ENCODE peak calls at places on chromosomes 6 and 20, in seven cellular contexts. S, T, K, O, D, J and F are unnamed samples.

GRCh38 chr20:20130399-20130798 is 78.1 kb downstream of the CFAP61 start:
- DNase-seq in O (no peak), S (no peak), K (peak), D (no peak), T (no peak), J (peak), F (peak)

GRCh38 chr6:36984581-36985383 is 1.2 kb downstream of the MTCH1 start:
- DNase-seq in O (peak), J (peak), S (peak), K (peak), T (peak), D (peak), F (peak)

GRCh38 chr6:46221221-46221793 is 50.5 kb upstream of the ENPP5 start:
- DNase-seq in D (peak), O (no peak), J (no peak), K (peak), T (no peak), S (peak), F (no peak)

GRCh38 chr6:154555075-154555677 is 44.7 kb upstream of the CNKSR3 start:
- DNase-seq in S (peak), O (no peak), J (no peak), T (no peak), K (peak), D (peak), F (no peak)

GRCh38 chr6:39543117-39543516 is 182.1 kb downstream of the KIF6 start:
- DNase-seq in J (no peak), K (no peak), D (peak), O (peak), T (peak), S (peak), F (no peak)

GRCh38 chr6:152201134-152201533 is 393.7 kb downstream of the ESR1 start:
- DNase-seq in D (no peak), J (no peak), O (no peak), K (no peak), T (no peak), S (no peak), F (no peak)

GRCh38 chr6:10413850-10414765 is 766 bp downstream of the TFAP2A start:
- DNase-seq in S (peak), J (peak), K (peak), D (no peak), T (no peak), O (no peak), F (no peak)

GRCh38 chr6:36720251-36721141 is 22.9 kb downstream of the RAB44 start:
- DNase-seq in S (no peak), T (no peak), D (no peak), K (no peak), J (no peak), O (no peak), F (no peak)

GRCh38 chr6:39831701-39832100 is 39.5 kb downstream of the DAAM2 start:
- DNase-seq in T (no peak), S (no peak), K (no peak), O (no peak), D (no peak), J (no peak), F (no peak)

GRCh38 chr6:67629268-67629667 is 1005.8 kb upstream of the ADGRB3 start:
- DNase-seq in J (no peak), T (no peak), K (no peak), D (peak), O (no peak), S (peak), F (no peak)

GRCh38 chr6:42075159-42075838 is 25.0 kb downstream of the TAF8 start:
- DNase-seq in K (peak), S (peak), O (peak), D (peak), T (peak), J (peak), F (peak)

GRCh38 chr6:121584591-121585369 is 149.3 kb downstream of the GJA1 start:
- DNase-seq in K (no peak), S (peak), T (no peak), J (no peak), O (no peak), D (peak), F (no peak)

GRCh38 chr6:98323605-98324004 is 510.8 kb upstream of the POU3F2 start:
- DNase-seq in J (no peak), S (no peak), D (no peak), K (no peak), T (no peak), O (no peak), F (no peak)

GRCh38 chr6:149855040-149855654 is 9.0 kb downstream of the LRP11 start:
- DNase-seq in K (no peak), T (no peak), S (peak), J (no peak), O (no peak), D (peak), F (no peak)

GRCh38 chr6:160238234-160238633 is 20.4 kb downstream of the SLC22A2 start:
- DNase-seq in T (no peak), O (no peak), J (no peak), S (no peak), K (no peak), D (no peak), F (no peak)

GRCh38 chr6:169427856-169428255 is 174.2 kb upstream of the THBS2 start:
- DNase-seq in S (peak), K (peak), T (no peak), D (peak), J (no peak), O (peak), F (no peak)

GRCh38 chr20:53500651-53501050 is 93.0 kb downstream of the ZNF217 start:
- DNase-seq in O (no peak), J (no peak), K (no peak), D (no peak), T (no peak), S (no peak), F (no peak)

GRCh38 chr20:9602834-9603173 is 88.4 kb downstream of the LAMP5 start:
- DNase-seq in S (no peak), K (no peak), J (peak), D (no peak), T (no peak), O (no peak), F (no peak)

GRCh38 chr20:33415948-33416347 is 14.6 kb upstream of the CDK5RAP1 start:
- DNase-seq in J (peak), D (peak), K (peak), S (peak), T (peak), O (peak), F (peak)

GRCh38 chr20:52493177-52493711 is 301.7 kb upstream of the ZFP64 start:
- DNase-seq in K (no peak), T (no peak), J (no peak), D (peak), O (no peak), S (peak), F (peak)

GRCh38 chr6:136921936-136922679 is at the start of gene SLC35D3:
- DNase-seq in D (no peak), J (peak), T (no peak), S (peak), O (no peak), K (peak), F (peak)

GRCh38 chr6:129709451-129709908 is 497 bp downstream of the ARHGAP18 start:
- DNase-seq in D (peak), J (no peak), O (peak), S (peak), K (no peak), T (no peak), F (no peak)

GRCh38 chr6:158958504-158959386 is 41.3 kb downstream of the RSPH3 start:
- DNase-seq in S (no peak), J (no peak), D (no peak), T (no peak), K (no peak), O (no peak), F (no peak)

GRCh38 chr6:85404497-85405174 is 45.2 kb upstream of the NT5E start:
- DNase-seq in D (peak), J (no peak), O (no peak), K (no peak), S (peak), T (no peak), F (no peak)

GRCh38 chr20:24782801-24783630 is 166.1 kb upstream of the CST7 start:
- DNase-seq in S (no peak), T (no peak), K (no peak), D (no peak), O (no peak), J (peak), F (peak)

GRCh38 chr20:25867776-25868649 is 171.4 kb upstream of the ZNF337 start:
- DNase-seq in D (peak), J (no peak), K (peak), O (peak), S (peak), T (peak), F (peak)
- H3K4me3 ChIP-seq in D (peak), J (no peak), K (peak), O (peak), S (peak), T (peak), F (peak)

DNA sequence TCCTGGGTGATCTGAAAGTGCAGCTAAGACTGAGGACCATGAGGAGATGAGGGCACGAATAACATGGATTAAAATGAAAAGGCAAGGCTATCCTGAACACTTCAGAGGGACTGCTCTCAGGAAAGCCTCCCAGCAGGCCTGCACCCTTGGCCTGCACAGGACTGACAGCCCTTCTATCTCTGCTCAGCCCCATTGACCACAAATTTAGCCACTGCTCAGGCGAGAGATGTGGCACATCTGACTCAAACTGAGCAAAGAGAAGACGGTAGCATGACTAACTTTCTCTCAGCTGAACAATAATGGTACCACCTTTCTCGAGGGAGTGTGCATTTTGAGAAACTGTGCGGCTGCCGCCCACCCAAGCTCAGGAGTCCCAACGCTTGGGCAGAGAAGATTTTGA is 257.5 kb downstream of the ADGB start:
- DNase-seq in T (no peak), K (no peak), O (no peak), D (no peak), J (no peak), S (no peak), F (no peak)
- H3K4me3 ChIP-seq in T (no peak), K (no peak), O (no peak), D (no peak), J (no peak), S (no peak), F (no peak)

GRCh38 chr20:62305149-62305764 is 2.5 kb downstream of the ADRM1 start:
- DNase-seq in K (peak), J (peak), S (no peak), O (no peak), T (no peak), D (no peak), F (no peak)
- H3K4me3 ChIP-seq in K (no peak), J (no peak), S (no peak), O (no peak), T (no peak), D (no peak), F (peak)

GRCh38 chr20:62794007-62794724 is 2.1 kb upstream of the MRGBP start:
- DNase-seq in T (peak), S (peak), K (peak), D (peak), O (peak), J (peak), F (peak)

GRCh38 chr20:62792940-62793756 is 3.1 kb upstream of the MRGBP start:
- DNase-seq in D (no peak), S (no peak), K (peak), J (no peak), T (no peak), O (peak), F (no peak)

GRCh38 chr20:62795023-62795761 is 1.1 kb upstream of the MRGBP start:
- DNase-seq in J (peak), K (peak), S (peak), O (peak), T (peak), D (peak), F (peak)

GRCh38 chr20:62792182-62792939 is 3.9 kb upstream of the MRGBP start:
- DNase-seq in T (no peak), J (no peak), D (peak), K (no peak), O (no peak), S (no peak), F (no peak)

DNA sequence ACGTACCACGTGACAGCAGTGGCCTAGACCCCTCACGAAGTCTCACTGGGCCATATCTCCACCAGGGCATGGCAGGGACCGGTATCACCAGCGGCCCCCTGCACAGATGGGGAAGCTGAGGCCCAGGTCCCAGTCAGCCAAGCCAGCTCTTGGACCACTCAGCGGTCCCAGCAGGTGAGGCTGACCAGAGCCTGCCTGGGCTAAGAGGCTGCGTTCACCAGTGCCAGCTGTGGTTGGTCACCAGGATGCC is 2.6 kb upstream of the MRGBP start:
- DNase-seq in J (no peak), T (no peak), D (no peak), K (peak), O (no peak), S (no peak), F (no peak)
- H3K4me3 ChIP-seq in J (peak), T (peak), D (peak), K (peak), O (peak), S (no peak), F (peak)